ENCODE peak calls at places on chromosomes 13 and 19, in nine cellular contexts. O, Y, V, I, P, K, H, C and L are unnamed samples.

GRCh38 chr13:87235621-87236020 is 435.6 kb upstream of the SLITRK5 start:
- DNase-seq in C (no peak), V (no peak), O (no peak), I (no peak), H (no peak), Y (no peak), P (no peak), K (no peak), L (no peak)

GRCh38 chr19:5298502-5298901 is 42.1 kb downstream of the PTPRS start:
- DNase-seq in H (no peak), I (no peak), O (no peak), Y (no peak), C (no peak), P (no peak), K (no peak), V (no peak), L (no peak)

GRCh38 chr19:13938361-13939027 is at the start of gene PODNL1:
- DNase-seq in V (no peak), O (no peak), P (no peak), C (no peak), H (no peak), I (no peak), Y (peak), K (no peak), L (no peak)

GRCh38 chr19:48152552-48152951 is 17.6 kb downstream of the LIG1 start:
- DNase-seq in I (peak), K (peak), Y (peak), P (peak), O (peak), V (peak), C (peak), H (peak), L (no peak)

GRCh38 chr19:12202250-12202649 is 39.4 kb downstream of the ZNF136 start:
- DNase-seq in V (peak), O (no peak), P (peak), K (no peak), Y (no peak), I (peak), C (peak), H (no peak), L (no peak)

GRCh38 chr13:70967564-70967963 is 859.3 kb upstream of the KLHL1 start:
- DNase-seq in H (no peak), K (no peak), C (no peak), I (no peak), O (no peak), Y (no peak), V (no peak), P (no peak), L (no peak)

GRCh38 chr13:43720780-43721397 is 65.9 kb downstream of the ENOX1 start:
- DNase-seq in P (no peak), Y (peak), K (no peak), H (no peak), C (no peak), O (no peak), V (no peak), I (no peak), L (no peak)

GRCh38 chr19:5951338-5951861 is 26.5 kb downstream of the RANBP3 start:
- DNase-seq in O (no peak), H (peak), I (no peak), C (peak), K (no peak), Y (no peak), V (no peak), P (no peak), L (no peak)

GRCh38 chr19:16168465-16169081 is 4.8 kb downstream of the CIB3 start:
- DNase-seq in Y (peak), C (peak), O (no peak), V (no peak), I (peak), K (no peak), P (no peak), H (no peak), L (no peak)

GRCh38 chr19:51366999-51367564 is 894 bp upstream of the ETFB start:
- DNase-seq in I (peak), O (peak), Y (no peak), P (no peak), H (no peak), C (peak), K (no peak), V (peak), L (no peak)

GRCh38 chr13:90360785-90361184 is 986.7 kb upstream of the MIR17HG start:
- DNase-seq in V (no peak), H (no peak), C (no peak), I (no peak), K (no peak), O (no peak), Y (no peak), P (no peak), L (no peak)

GRCh38 chr13:79593611-79594275 is 112.8 kb downstream of the NDFIP2 start:
- DNase-seq in V (no peak), I (no peak), P (no peak), K (no peak), O (no peak), H (no peak), Y (peak), C (no peak), L (no peak)

GRCh38 chr13:102877285-102877684 is 31.5 kb downstream of the ERCC5 start:
- DNase-seq in O (no peak), K (no peak), H (no peak), P (no peak), I (peak), C (no peak), Y (peak), V (no peak), L (no peak)

GRCh38 chr13:98411617-98412310 is 165.1 kb downstream of the STK24 start:
- DNase-seq in O (no peak), C (no peak), V (no peak), K (no peak), H (no peak), P (no peak), Y (no peak), I (no peak), L (peak)

GRCh38 chr19:22634450-22634827 is 315 bp downstream of the ZNF492 start:
- DNase-seq in V (no peak), O (no peak), K (no peak), Y (no peak), I (no peak), P (no peak), H (no peak), C (no peak), L (no peak)

GRCh38 chr13:95002968-95003813 is 290.8 kb upstream of the SOX21 start:
- DNase-seq in Y (no peak), P (no peak), K (peak), H (peak), O (no peak), C (no peak), I (no peak), V (no peak), L (no peak)

GRCh38 chr19:35868823-35869326 is 501 bp downstream of the APLP1 start:
- DNase-seq in I (no peak), P (no peak), K (no peak), V (no peak), C (no peak), O (no peak), Y (no peak), H (no peak), L (no peak)

GRCh38 chr19:56838930-56839664 is 1.4 kb downstream of the PEG3 start:
- DNase-seq in I (no peak), O (peak), Y (peak), K (no peak), H (peak), V (no peak), P (no peak), C (peak), L (peak)

GRCh38 chr13:25062479-25062878 is 33.5 kb upstream of the PABPC3 start:
- DNase-seq in H (no peak), O (no peak), I (no peak), V (no peak), Y (no peak), K (no peak), P (no peak), C (no peak), L (no peak)

GRCh38 chr19:46828484-46828883 is 22.2 kb downstream of the AP2S1 start:
- DNase-seq in K (no peak), I (no peak), Y (no peak), V (peak), P (no peak), O (no peak), C (no peak), H (no peak), L (no peak)

GRCh38 chr19:28201462-28201943 is 1011.4 kb downstream of the UQCRFS1 start:
- DNase-seq in I (no peak), H (no peak), P (no peak), V (no peak), C (no peak), K (no peak), O (no peak), Y (no peak), L (no peak)

GRCh38 chr13:112213467-112214245 is 146.7 kb downstream of the SOX1 start:
- DNase-seq in Y (no peak), K (peak), P (no peak), O (no peak), V (no peak), H (no peak), C (no peak), I (no peak), L (peak)

GRCh38 chr19:52653161-52653560 is 15.0 kb upstream of the ZNF83 start:
- DNase-seq in P (no peak), O (no peak), Y (no peak), C (no peak), H (no peak), V (no peak), I (no peak), K (no peak), L (no peak)

GRCh38 chr19:954672-955494 is 29.0 kb downstream of the ARID3A start:
- DNase-seq in H (no peak), V (no peak), P (no peak), Y (no peak), K (no peak), O (no peak), I (peak), C (no peak), L (no peak)

GRCh38 chr13:46171739-46172138 is 10.2 kb downstream of the LCP1 start:
- DNase-seq in P (no peak), I (no peak), K (no peak), O (no peak), Y (no peak), H (no peak), C (no peak), V (no peak), L (no peak)

GRCh38 chr19:13613447-13613846 is 107.2 kb upstream of the CACNA1A start:
- DNase-seq in O (no peak), Y (no peak), H (no peak), V (no peak), C (no peak), P (no peak), I (no peak), K (peak), L (no peak)

GRCh38 chr13:67859904-67860303 is 629.8 kb upstream of the PCDH9 start:
- DNase-seq in P (no peak), C (no peak), I (no peak), H (no peak), K (no peak), O (no peak), Y (no peak), V (no peak), L (no peak)

GRCh38 chr13:113209336-113209879 is at the start of gene CUL4A:
- DNase-seq in Y (peak), O (peak), H (peak), K (peak), I (peak), V (peak), P (peak), C (peak), L (peak)

GRCh38 chr19:49590971-49591730 is at the start of gene PRR12:
- DNase-seq in H (peak), C (peak), O (peak), V (peak), P (peak), Y (peak), I (peak), K (peak), L (no peak)